ENCODE peak calls at places on chromosomes 4 and X, in five cellular contexts. E is substantia nigra, S is endothelial cell of umbilical vein, C is GM04504, Z is HuH-7.5. N is an unnamed sample.

GRCh38 chr4:71270901-71271300 is 67.9 kb upstream of the SLC4A4 start:
- DNase-seq in E (no peak), S (peak), C (no peak), Z (no peak), N (no peak)

GRCh38 chr4:234178-234577 is 71.1 kb downstream of the ZNF732 start:
- DNase-seq in E (no peak), S (no peak), C (no peak), Z (no peak), N (no peak)

GRCh38 chr4:82493721-82494425 is 63.5 kb downstream of the ENOPH1 start:
- DNase-seq in E (no peak), S (no peak), C (peak), Z (no peak), N (no peak)

GRCh38 chrX:39336709-39337294 is 535.5 kb downstream of the MID1IP1 start:
- DNase-seq in E (no peak), S (peak), C (no peak), Z (no peak), N (no peak)

GRCh38 chrX:18461431-18461830 is 36.0 kb downstream of the CDKL5 start:
- DNase-seq in E (no peak), S (peak), C (no peak), Z (no peak), N (no peak)

GRCh38 chr4:100257567-100257966 is 67.3 kb upstream of the DDIT4L start:
- DNase-seq in E (no peak), S (no peak), C (no peak), Z (no peak), N (no peak)

GRCh38 chr4:168710353-168710946 is 213.6 kb downstream of the PALLD start:
- DNase-seq in E (no peak), S (peak), C (no peak), Z (no peak), N (peak)

GRCh38 chrX:108735087-108735679 is 1.2 kb downstream of the IRS4 start:
- DNase-seq in E (no peak), S (peak), C (no peak), Z (peak), N (no peak)

GRCh38 chr4:124650614-124651013 is 61.9 kb downstream of the ANKRD50 start:
- DNase-seq in E (no peak), S (no peak), C (no peak), Z (no peak), N (no peak)

GRCh38 chrX:36344301-36344700 is 424.8 kb downstream of the CFAP47 start:
- DNase-seq in E (no peak), S (no peak), C (no peak), Z (no peak), N (no peak)

GRCh38 chr4:2364654-2365053 is 53.8 kb downstream of the ZFYVE28 start:
- DNase-seq in E (no peak), S (no peak), C (no peak), Z (no peak), N (no peak)

GRCh38 chr4:139734875-139735380 is 69.3 kb downstream of the MGST2 start:
- DNase-seq in E (peak), S (peak), C (peak), Z (peak), N (no peak)

GRCh38 chr4:112083587-112084347 is 61.5 kb upstream of the FAM241A start:
- DNase-seq in E (no peak), S (peak), C (no peak), Z (no peak), N (no peak)

GRCh38 chr4:98470831-98471230 is 187.6 kb downstream of the TSPAN5 start:
- DNase-seq in E (no peak), S (no peak), C (no peak), Z (no peak), N (no peak)

GRCh38 chr4:5753766-5754528 is 42.9 kb downstream of the EVC start:
- DNase-seq in E (no peak), S (peak), C (peak), Z (no peak), N (peak)

GRCh38 chrX:19388741-19389140 is 45.0 kb downstream of the PDHA1 start:
- DNase-seq in E (no peak), S (no peak), C (no peak), Z (no peak), N (no peak)

GRCh38 chr4:1471443-1472147 is 65.4 kb upstream of the NKX1-1 start:
- DNase-seq in E (no peak), S (no peak), C (no peak), Z (no peak), N (no peak)

GRCh38 chr4:82648356-82648755 is 86.6 kb upstream of the TMEM150C start:
- DNase-seq in E (no peak), S (no peak), C (no peak), Z (no peak), N (no peak)

GRCh38 chr4:77226939-77227705 is 70.1 kb downstream of the CCNG2 start:
- DNase-seq in E (no peak), S (no peak), C (no peak), Z (no peak), N (no peak)

GRCh38 chrX:102697506-102697905 is 14.7 kb upstream of the GPRASP2 start:
- DNase-seq in E (no peak), S (peak), C (no peak), Z (no peak), N (no peak)

GRCh38 chrX:21487832-21488231 is 113.6 kb downstream of the CNKSR2 start:
- DNase-seq in E (no peak), S (peak), C (no peak), Z (no peak), N (no peak)

GRCh38 chrX:8730812-8731578 is 942 bp downstream of the ANOS1 start:
- DNase-seq in E (peak), S (no peak), C (no peak), Z (no peak), N (no peak)

GRCh38 chr4:25702848-25703247 is 47.2 kb downstream of the SLC34A2 start:
- DNase-seq in E (peak), S (no peak), C (peak), Z (no peak), N (no peak)

GRCh38 chrX:56978172-56978571 is 17.2 kb downstream of the SPIN3 start:
- DNase-seq in E (no peak), S (peak), C (peak), Z (no peak), N (no peak)

GRCh38 chr4:39626913-39627312 is 11.8 kb downstream of the SMIM14 start:
- DNase-seq in E (no peak), S (no peak), C (no peak), Z (no peak), N (no peak)

GRCh38 chrX:25198253-25198652 is 182.5 kb upstream of the ARX start:
- DNase-seq in E (no peak), S (no peak), C (no peak), Z (no peak), N (no peak)

GRCh38 chrX:104430720-104431119 is 135.3 kb upstream of the IL1RAPL2 start:
- DNase-seq in E (no peak), S (no peak), C (no peak), Z (no peak), N (no peak)

GRCh38 chr4:100789991-100790390 is 272.2 kb upstream of the EMCN start:
- DNase-seq in E (no peak), S (no peak), C (no peak), Z (no peak), N (no peak)

GRCh38 chrX:5559386-5559785 is 669.3 kb downstream of the NLGN4X start:
- DNase-seq in E (no peak), S (no peak), C (no peak), Z (no peak), N (no peak)

GRCh38 chr4:118270492-118270891 is 82.3 kb downstream of the PRSS12 start:
- DNase-seq in E (no peak), S (peak), C (no peak), Z (no peak), N (no peak)

GRCh38 chr4:182261651-182262223 is 18.5 kb downstream of the TENM3 start:
- DNase-seq in E (no peak), S (no peak), C (no peak), Z (no peak), N (no peak)

GRCh38 chr4:156390599-156391296 is 437.1 kb upstream of the CTSO start:
- DNase-seq in E (no peak), S (no peak), C (peak), Z (no peak), N (no peak)

GRCh38 chrX:9532349-9532748 is 67.5 kb downstream of the TBL1X start:
- DNase-seq in E (peak), S (no peak), C (no peak), Z (no peak), N (no peak)

GRCh38 chrX:121782976-121783375 is 735.6 kb downstream of the GLUD2 start:
- DNase-seq in E (no peak), S (no peak), C (no peak), Z (no peak), N (no peak)

GRCh38 chrX:10101269-10101668 is 55.5 kb upstream of the CLCN4 start:
- DNase-seq in E (no peak), S (no peak), C (no peak), Z (peak), N (no peak)

GRCh38 chr4:54498661-54499111 is 159.1 kb upstream of the KIT start:
- DNase-seq in E (no peak), S (no peak), C (no peak), Z (no peak), N (no peak)

GRCh38 chr4:1991087-1991486 is 17.7 kb downstream of the NELFA start:
- DNase-seq in E (no peak), S (no peak), C (no peak), Z (no peak), N (no peak)